ENCODE peak calls at places on chromosomes 11 and 22, in nine cellular contexts. One of them, this sample, is unnamed.

GRCh38 chr11:19988598-19988997 is 171.7 kb downstream of the DBX1 start:
- DNase-seq in heart left ventricle: no peak
- DNase-seq in progenitor cell of endocrine pancreas: no peak
- DNase-seq in RWPE1: no peak
- DNase-seq in astrocyte of the spinal cord: peak
- DNase-seq in prostate gland: peak
- DNase-seq in kidney epithelial cell: no peak
- DNase-seq in astrocyte: peak
- DNase-seq in AG10803: peak
- DNase-seq in this sample: no peak

GRCh38 chr22:48319321-48320047 is 1508.2 kb downstream of the BRD1 start:
- DNase-seq in prostate gland: no peak
- DNase-seq in astrocyte of the spinal cord: no peak
- DNase-seq in progenitor cell of endocrine pancreas: no peak
- DNase-seq in kidney epithelial cell: no peak
- DNase-seq in heart left ventricle: peak
- DNase-seq in RWPE1: no peak
- DNase-seq in astrocyte: no peak
- DNase-seq in AG10803: no peak
- DNase-seq in this sample: no peak

GRCh38 chr11:32752001-32752400 is 42.5 kb downstream of the CCDC73 start:
- DNase-seq in progenitor cell of endocrine pancreas: no peak
- DNase-seq in RWPE1: no peak
- DNase-seq in heart left ventricle: no peak
- DNase-seq in astrocyte of the spinal cord: no peak
- DNase-seq in kidney epithelial cell: no peak
- DNase-seq in astrocyte: no peak
- DNase-seq in prostate gland: no peak
- DNase-seq in AG10803: no peak
- DNase-seq in this sample: no peak

GRCh38 chr11:86617502-86617901 is 54.9 kb downstream of the ME3 start:
- DNase-seq in progenitor cell of endocrine pancreas: no peak
- DNase-seq in prostate gland: no peak
- DNase-seq in RWPE1: no peak
- DNase-seq in kidney epithelial cell: no peak
- DNase-seq in astrocyte of the spinal cord: peak
- DNase-seq in astrocyte: peak
- DNase-seq in AG10803: peak
- DNase-seq in heart left ventricle: no peak
- DNase-seq in this sample: no peak

GRCh38 chr11:107018902-107019493 is 722 bp upstream of the GUCY1A2 start:
- DNase-seq in kidney epithelial cell: no peak
- DNase-seq in heart left ventricle: peak
- DNase-seq in AG10803: peak
- DNase-seq in astrocyte of the spinal cord: peak
- DNase-seq in astrocyte: peak
- DNase-seq in RWPE1: peak
- DNase-seq in progenitor cell of endocrine pancreas: peak
- DNase-seq in prostate gland: peak
- DNase-seq in this sample: peak

GRCh38 chr22:48719978-48720661 is 1107.6 kb downstream of the BRD1 start:
- DNase-seq in kidney epithelial cell: no peak
- DNase-seq in heart left ventricle: peak
- DNase-seq in astrocyte of the spinal cord: no peak
- DNase-seq in astrocyte: no peak
- DNase-seq in prostate gland: no peak
- DNase-seq in AG10803: no peak
- DNase-seq in progenitor cell of endocrine pancreas: no peak
- DNase-seq in RWPE1: no peak
- DNase-seq in this sample: no peak

GRCh38 chr11:11263238-11264030 is 89.6 kb downstream of the CSNK2A3 start:
- DNase-seq in RWPE1: no peak
- DNase-seq in kidney epithelial cell: peak
- DNase-seq in heart left ventricle: no peak
- DNase-seq in progenitor cell of endocrine pancreas: no peak
- DNase-seq in astrocyte: no peak
- DNase-seq in astrocyte of the spinal cord: no peak
- DNase-seq in prostate gland: peak
- DNase-seq in AG10803: no peak
- DNase-seq in this sample: no peak

GRCh38 chr22:39129746-39130145 is 22.7 kb downstream of the CBX7 start:
- DNase-seq in astrocyte: no peak
- DNase-seq in RWPE1: no peak
- DNase-seq in heart left ventricle: no peak
- DNase-seq in kidney epithelial cell: no peak
- DNase-seq in astrocyte of the spinal cord: no peak
- DNase-seq in AG10803: no peak
- DNase-seq in progenitor cell of endocrine pancreas: no peak
- DNase-seq in prostate gland: no peak
- DNase-seq in this sample: peak

GRCh38 chr11:103397369-103397768 is 288.1 kb downstream of the DYNC2H1 start:
- DNase-seq in kidney epithelial cell: no peak
- DNase-seq in heart left ventricle: no peak
- DNase-seq in RWPE1: no peak
- DNase-seq in progenitor cell of endocrine pancreas: no peak
- DNase-seq in astrocyte of the spinal cord: no peak
- DNase-seq in astrocyte: no peak
- DNase-seq in AG10803: peak
- DNase-seq in prostate gland: no peak
- DNase-seq in this sample: no peak

GRCh38 chr11:103396237-103396636 is 287.0 kb downstream of the DYNC2H1 start:
- DNase-seq in progenitor cell of endocrine pancreas: no peak
- DNase-seq in astrocyte of the spinal cord: no peak
- DNase-seq in kidney epithelial cell: no peak
- DNase-seq in AG10803: no peak
- DNase-seq in heart left ventricle: no peak
- DNase-seq in RWPE1: no peak
- DNase-seq in prostate gland: no peak
- DNase-seq in astrocyte: peak
- DNase-seq in this sample: no peak

GRCh38 chr11:103395612-103396011 is 286.4 kb downstream of the DYNC2H1 start:
- DNase-seq in astrocyte of the spinal cord: peak
- DNase-seq in kidney epithelial cell: peak
- DNase-seq in prostate gland: no peak
- DNase-seq in RWPE1: peak
- DNase-seq in heart left ventricle: no peak
- DNase-seq in progenitor cell of endocrine pancreas: no peak
- DNase-seq in AG10803: peak
- DNase-seq in astrocyte: peak
- DNase-seq in this sample: no peak

DNA sequence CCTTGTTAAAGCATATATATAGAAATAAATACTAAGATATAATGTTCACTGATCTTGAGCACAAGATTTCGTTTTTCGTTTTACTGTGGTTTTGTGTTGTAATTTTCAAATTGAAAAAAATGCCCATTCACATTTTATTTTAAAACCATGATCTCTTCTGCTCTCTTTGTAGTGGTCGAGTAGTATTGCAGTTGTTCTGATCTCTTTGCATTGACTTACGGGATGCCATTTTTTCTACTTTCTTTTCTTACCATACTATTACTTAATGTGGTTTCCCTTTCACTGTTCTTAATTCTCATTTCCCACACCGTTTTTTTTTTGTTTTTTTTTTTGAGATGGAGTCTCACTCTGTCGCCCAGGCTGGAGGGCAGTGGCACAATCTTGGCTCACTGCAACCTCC is 289.6 kb downstream of the DYNC2H1 start:
- DNase-seq in AG10803: no peak
- DNase-seq in progenitor cell of endocrine pancreas: no peak
- DNase-seq in astrocyte: no peak
- DNase-seq in RWPE1: no peak
- DNase-seq in prostate gland: no peak
- DNase-seq in kidney epithelial cell: no peak
- DNase-seq in astrocyte of the spinal cord: no peak
- DNase-seq in heart left ventricle: no peak
- DNase-seq in this sample: no peak
- TF ChIP-seq CTCF in AG10803: no peak
- TF ChIP-seq CTCF in progenitor cell of endocrine pancreas: no peak
- TF ChIP-seq CTCF in astrocyte: no peak
- TF ChIP-seq CTCF in RWPE1: no peak
- TF ChIP-seq CTCF in prostate gland: no peak
- TF ChIP-seq CTCF in kidney epithelial cell: no peak
- TF ChIP-seq CTCF in astrocyte of the spinal cord: no peak
- TF ChIP-seq CTCF in heart left ventricle: no peak
- TF ChIP-seq CTCF in this sample: no peak

DNA sequence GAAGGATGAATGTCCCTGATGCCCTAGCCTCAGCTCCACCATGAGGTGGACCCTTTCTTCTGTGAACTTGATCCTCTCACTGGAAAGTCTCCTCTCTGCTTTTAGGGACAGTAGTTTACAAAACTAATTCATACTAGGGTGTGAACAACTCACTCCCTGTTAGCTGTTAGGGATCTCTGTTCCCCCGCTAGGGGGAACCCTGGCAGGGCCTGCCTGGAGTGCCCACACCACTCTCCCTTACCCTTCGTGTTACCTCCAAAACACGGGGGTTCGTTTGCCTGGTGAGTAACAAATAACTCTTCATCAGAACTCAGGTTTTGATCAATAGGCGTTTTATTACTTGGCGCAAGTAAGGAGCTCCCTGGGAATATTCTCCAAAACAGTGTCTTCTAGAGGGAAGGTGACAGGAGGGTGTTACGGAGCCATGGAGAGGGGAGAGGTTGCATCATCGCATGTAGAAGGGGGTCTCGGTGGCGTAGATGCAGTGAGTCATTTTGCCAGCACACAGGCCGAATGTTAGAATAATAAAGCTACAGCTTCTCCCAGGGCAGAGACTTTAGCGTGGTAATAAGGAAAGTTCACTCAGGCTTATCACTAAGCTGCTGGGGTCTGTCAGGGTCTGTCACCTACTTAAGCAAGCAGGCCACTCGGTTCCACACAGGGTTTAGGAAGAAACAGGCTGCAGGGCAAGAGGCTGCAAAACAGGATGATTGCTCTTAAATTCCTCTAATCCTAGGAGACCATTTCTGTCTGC is 45.8 kb downstream of the C11orf96 start:
- DNase-seq in astrocyte: peak
- DNase-seq in astrocyte of the spinal cord: peak
- DNase-seq in kidney epithelial cell: peak
- DNase-seq in RWPE1: no peak
- DNase-seq in progenitor cell of endocrine pancreas: no peak
- DNase-seq in AG10803: no peak
- DNase-seq in prostate gland: no peak
- DNase-seq in heart left ventricle: no peak
- DNase-seq in this sample: no peak
- TF ChIP-seq CTCF in astrocyte: peak
- TF ChIP-seq CTCF in astrocyte of the spinal cord: peak
- TF ChIP-seq CTCF in kidney epithelial cell: no peak
- TF ChIP-seq CTCF in RWPE1: no peak
- TF ChIP-seq CTCF in progenitor cell of endocrine pancreas: no peak
- TF ChIP-seq CTCF in AG10803: peak
- TF ChIP-seq CTCF in prostate gland: no peak
- TF ChIP-seq CTCF in heart left ventricle: peak
- TF ChIP-seq CTCF in this sample: no peak

GRCh38 chr11:46916251-46916650 is 2.1 kb downstream of the LRP4 start:
- DNase-seq in progenitor cell of endocrine pancreas: no peak
- DNase-seq in RWPE1: no peak
- DNase-seq in AG10803: peak
- DNase-seq in astrocyte of the spinal cord: no peak
- DNase-seq in prostate gland: peak
- DNase-seq in heart left ventricle: no peak
- DNase-seq in astrocyte: no peak
- DNase-seq in kidney epithelial cell: no peak
- DNase-seq in this sample: no peak

GRCh38 chr11:46916669-46917108 is 1.7 kb downstream of the LRP4 start:
- DNase-seq in prostate gland: peak
- DNase-seq in RWPE1: peak
- DNase-seq in kidney epithelial cell: no peak
- DNase-seq in progenitor cell of endocrine pancreas: peak
- DNase-seq in astrocyte of the spinal cord: peak
- DNase-seq in astrocyte: peak
- DNase-seq in AG10803: peak
- DNase-seq in heart left ventricle: peak
- DNase-seq in this sample: peak

GRCh38 chr11:46918778-46919513 is 596 bp upstream of the LRP4 start:
- DNase-seq in AG10803: no peak
- DNase-seq in kidney epithelial cell: no peak
- DNase-seq in progenitor cell of endocrine pancreas: no peak
- DNase-seq in astrocyte: no peak
- DNase-seq in prostate gland: no peak
- DNase-seq in heart left ventricle: no peak
- DNase-seq in RWPE1: no peak
- DNase-seq in astrocyte of the spinal cord: no peak
- DNase-seq in this sample: no peak

GRCh38 chr11:46917109-46918086 is 952 bp downstream of the LRP4 start:
- DNase-seq in RWPE1: no peak
- DNase-seq in prostate gland: no peak
- DNase-seq in astrocyte of the spinal cord: no peak
- DNase-seq in kidney epithelial cell: no peak
- DNase-seq in AG10803: no peak
- DNase-seq in heart left ventricle: no peak
- DNase-seq in progenitor cell of endocrine pancreas: no peak
- DNase-seq in astrocyte: no peak
- DNase-seq in this sample: peak

GRCh38 chr11:46918087-46918751 is at the start of gene LRP4:
- DNase-seq in heart left ventricle: peak
- DNase-seq in AG10803: no peak
- DNase-seq in kidney epithelial cell: no peak
- DNase-seq in astrocyte of the spinal cord: no peak
- DNase-seq in progenitor cell of endocrine pancreas: peak
- DNase-seq in prostate gland: peak
- DNase-seq in RWPE1: no peak
- DNase-seq in astrocyte: no peak
- DNase-seq in this sample: peak
- TF ChIP-seq CTCF in heart left ventricle: no peak
- TF ChIP-seq CTCF in AG10803: no peak
- TF ChIP-seq CTCF in kidney epithelial cell: no peak
- TF ChIP-seq CTCF in astrocyte of the spinal cord: no peak
- TF ChIP-seq CTCF in progenitor cell of endocrine pancreas: peak
- TF ChIP-seq CTCF in prostate gland: no peak
- TF ChIP-seq CTCF in RWPE1: peak
- TF ChIP-seq CTCF in astrocyte: no peak
- TF ChIP-seq CTCF in this sample: no peak

GRCh38 chr22:35896306-35896705 is 132.3 kb downstream of the RBFOX2 start:
- DNase-seq in heart left ventricle: no peak
- DNase-seq in progenitor cell of endocrine pancreas: no peak
- DNase-seq in astrocyte of the spinal cord: no peak
- DNase-seq in AG10803: no peak
- DNase-seq in astrocyte: no peak
- DNase-seq in RWPE1: no peak
- DNase-seq in prostate gland: no peak
- DNase-seq in kidney epithelial cell: no peak
- DNase-seq in this sample: no peak

GRCh38 chr22:35894937-35895708 is 133.5 kb downstream of the RBFOX2 start:
- DNase-seq in AG10803: peak
- DNase-seq in progenitor cell of endocrine pancreas: no peak
- DNase-seq in RWPE1: peak
- DNase-seq in astrocyte of the spinal cord: peak
- DNase-seq in kidney epithelial cell: no peak
- DNase-seq in prostate gland: peak
- DNase-seq in astrocyte: peak
- DNase-seq in heart left ventricle: no peak
- DNase-seq in this sample: no peak

GRCh38 chr22:35893698-35894097 is 134.9 kb downstream of the RBFOX2 start:
- DNase-seq in prostate gland: no peak
- DNase-seq in progenitor cell of endocrine pancreas: no peak
- DNase-seq in heart left ventricle: no peak
- DNase-seq in astrocyte: no peak
- DNase-seq in kidney epithelial cell: no peak
- DNase-seq in AG10803: peak
- DNase-seq in RWPE1: no peak
- DNase-seq in astrocyte of the spinal cord: no peak
- DNase-seq in this sample: no peak

GRCh38 chr22:35892192-35892591 is 136.4 kb downstream of the RBFOX2 start:
- DNase-seq in RWPE1: no peak
- DNase-seq in prostate gland: no peak
- DNase-seq in astrocyte: peak
- DNase-seq in progenitor cell of endocrine pancreas: no peak
- DNase-seq in astrocyte of the spinal cord: peak
- DNase-seq in kidney epithelial cell: no peak
- DNase-seq in AG10803: peak
- DNase-seq in heart left ventricle: no peak
- DNase-seq in this sample: no peak

DNA sequence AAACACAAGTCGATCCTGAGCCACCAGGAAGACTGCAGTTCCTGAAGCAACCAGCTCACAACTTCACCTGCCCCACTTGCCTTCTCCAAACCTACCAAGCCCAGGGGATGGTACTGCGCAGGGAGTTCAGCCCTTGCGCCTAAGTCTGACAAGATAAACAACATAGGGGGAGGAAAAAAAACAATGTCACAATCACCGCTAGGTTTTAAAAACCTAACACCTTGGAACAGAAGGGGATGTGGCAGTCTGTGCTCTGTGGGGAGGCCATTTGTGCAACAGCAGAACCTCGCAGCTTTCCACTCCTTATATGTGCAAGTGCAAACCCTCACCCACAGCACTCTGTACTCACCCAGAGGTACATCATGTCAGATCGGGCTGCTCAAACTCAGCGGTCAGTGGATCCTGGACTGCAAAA is 134.2 kb downstream of the RBFOX2 start:
- DNase-seq in progenitor cell of endocrine pancreas: no peak
- DNase-seq in astrocyte: no peak
- DNase-seq in RWPE1: no peak
- DNase-seq in astrocyte of the spinal cord: peak
- DNase-seq in heart left ventricle: no peak
- DNase-seq in kidney epithelial cell: no peak
- DNase-seq in prostate gland: no peak
- DNase-seq in AG10803: no peak
- DNase-seq in this sample: no peak
- TF ChIP-seq CTCF in progenitor cell of endocrine pancreas: no peak
- TF ChIP-seq CTCF in astrocyte: no peak
- TF ChIP-seq CTCF in RWPE1: no peak
- TF ChIP-seq CTCF in astrocyte of the spinal cord: no peak
- TF ChIP-seq CTCF in heart left ventricle: no peak
- TF ChIP-seq CTCF in kidney epithelial cell: no peak
- TF ChIP-seq CTCF in prostate gland: no peak
- TF ChIP-seq CTCF in AG10803: no peak
- TF ChIP-seq CTCF in this sample: no peak

This sample was measured in GM20000.